ENCODE peak calls at places on chromosomes 6 and 20, in ten cellular contexts. R, I, K, E, P, J, A, G, H and N are unnamed samples.

GRCh38 chr6:144955392-144955791 is 670.3 kb downstream of the UTRN start:
- DNase-seq in R (no peak), I (no peak), K (no peak), E (no peak), P (no peak), J (no peak), A (no peak), G (no peak), H (no peak), N (no peak)

GRCh38 chr20:63572788-63573738 is 976 bp downstream of the HELZ2 start:
- DNase-seq in R (no peak), I (no peak), K (no peak), E (no peak), P (no peak), J (peak), A (no peak), G (no peak), H (no peak), N (no peak)

GRCh38 chr20:62642666-62643520 is 590 bp downstream of the SLCO4A1 start:
- DNase-seq in R (peak), I (no peak), K (peak), E (no peak), P (peak), J (no peak), A (no peak), G (peak), H (peak), N (peak)

GRCh38 chr6:158909938-158910337 is 90.1 kb downstream of the RSPH3 start:
- DNase-seq in R (no peak), I (no peak), K (no peak), E (no peak), P (no peak), J (no peak), A (no peak), G (no peak), H (no peak), N (no peak)

GRCh38 chr6:21305827-21306469 is 287.6 kb upstream of the SOX4 start:
- DNase-seq in R (no peak), I (peak), K (peak), E (no peak), P (peak), J (no peak), A (peak), G (no peak), H (peak), N (no peak)

GRCh38 chr20:6430381-6430780 is 307.6 kb upstream of the FERMT1 start:
- DNase-seq in R (no peak), I (no peak), K (no peak), E (no peak), P (no peak), J (no peak), A (no peak), G (no peak), H (no peak), N (no peak)

GRCh38 chr6:147161974-147162495 is 42.2 kb upstream of the STXBP5 start:
- DNase-seq in R (no peak), I (no peak), K (peak), E (no peak), P (peak), J (no peak), A (no peak), G (no peak), H (peak), N (no peak)

GRCh38 chr6:170150590-170150945 is 140.3 kb downstream of the DLL1 start:
- DNase-seq in R (no peak), I (no peak), K (no peak), E (no peak), P (no peak), J (no peak), A (no peak), G (no peak), H (no peak), N (no peak)

GRCh38 chr6:33091957-33092356 is 16.2 kb downstream of the HLA-DPB1 start:
- DNase-seq in R (peak), I (no peak), K (no peak), E (no peak), P (no peak), J (peak), A (no peak), G (peak), H (no peak), N (peak)

GRCh38 chr6:167669553-167669849 is 157.2 kb upstream of the AFDN start:
- DNase-seq in R (no peak), I (no peak), K (no peak), E (no peak), P (no peak), J (no peak), A (no peak), G (no peak), H (no peak), N (no peak)

GRCh38 chr20:63255911-63256704 is 1.8 kb upstream of the NKAIN4 start:
- DNase-seq in R (no peak), I (no peak), K (no peak), E (no peak), P (no peak), J (no peak), A (no peak), G (no peak), H (no peak), N (no peak)

GRCh38 chr6:145963216-145964068 is 716 bp downstream of the SHPRH start:
- DNase-seq in R (peak), I (no peak), K (peak), E (no peak), P (peak), J (peak), A (no peak), G (peak), H (peak), N (peak)

GRCh38 chr20:45100563-45101245 is at the start of gene KCNS1:
- DNase-seq in R (no peak), I (no peak), K (no peak), E (no peak), P (no peak), J (peak), A (no peak), G (peak), H (no peak), N (peak)

GRCh38 chr20:45095753-45096371 is 5.1 kb downstream of the KCNS1 start:
- DNase-seq in R (peak), I (no peak), K (peak), E (peak), P (peak), J (peak), A (no peak), G (peak), H (peak), N (peak)

GRCh38 chr20:45097485-45098095 is 3.3 kb downstream of the KCNS1 start:
- DNase-seq in R (peak), I (no peak), K (no peak), E (no peak), P (peak), J (peak), A (no peak), G (no peak), H (peak), N (peak)

GRCh38 chr20:45096781-45097180 is 4.1 kb downstream of the KCNS1 start:
- DNase-seq in R (no peak), I (no peak), K (no peak), E (no peak), P (no peak), J (no peak), A (no peak), G (no peak), H (no peak), N (no peak)

DNA sequence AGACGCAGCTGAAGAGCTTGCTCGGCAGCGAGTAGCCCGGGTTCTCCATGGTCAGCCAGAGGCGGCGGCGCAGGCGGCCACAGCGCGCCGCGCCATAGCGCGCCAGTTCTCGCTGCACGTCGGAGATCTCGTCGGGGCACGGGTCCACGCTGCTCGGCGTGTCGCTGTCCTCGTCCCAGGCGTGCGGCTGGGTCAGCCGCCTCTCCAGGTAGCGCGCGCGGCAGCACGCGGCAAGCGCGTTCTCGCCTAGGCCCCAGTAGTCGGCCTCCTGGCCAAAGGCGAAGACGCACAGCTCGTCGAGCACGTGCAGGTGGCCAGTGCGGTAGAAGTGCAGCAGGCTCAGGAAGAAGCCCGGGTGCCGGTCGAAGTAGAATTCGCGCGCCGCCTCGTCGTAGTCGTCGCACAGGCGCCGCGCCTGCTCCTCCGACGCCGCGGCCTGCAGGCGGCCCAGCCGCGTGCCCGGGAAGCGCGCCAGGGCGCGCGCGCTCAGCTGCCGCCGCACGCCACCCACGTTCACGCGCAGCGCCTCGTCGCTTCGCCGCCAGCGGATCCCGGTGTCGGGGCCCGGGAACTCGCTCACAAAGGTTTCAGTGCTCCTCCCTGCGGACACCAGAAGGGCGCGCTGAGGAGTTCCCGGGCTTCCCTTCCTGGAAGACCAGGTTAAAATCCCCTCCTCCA is 2.7 kb downstream of the KCNS1 start:
- DNase-seq in R (no peak), I (no peak), K (peak), E (no peak), P (peak), J (peak), A (no peak), G (peak), H (no peak), N (peak)
- TF ChIP-seq CTCF in R (no peak), I (peak), K (peak), E (no peak), P (no peak), J (no peak), A (peak), G (no peak), H (peak), N (no peak)

DNA sequence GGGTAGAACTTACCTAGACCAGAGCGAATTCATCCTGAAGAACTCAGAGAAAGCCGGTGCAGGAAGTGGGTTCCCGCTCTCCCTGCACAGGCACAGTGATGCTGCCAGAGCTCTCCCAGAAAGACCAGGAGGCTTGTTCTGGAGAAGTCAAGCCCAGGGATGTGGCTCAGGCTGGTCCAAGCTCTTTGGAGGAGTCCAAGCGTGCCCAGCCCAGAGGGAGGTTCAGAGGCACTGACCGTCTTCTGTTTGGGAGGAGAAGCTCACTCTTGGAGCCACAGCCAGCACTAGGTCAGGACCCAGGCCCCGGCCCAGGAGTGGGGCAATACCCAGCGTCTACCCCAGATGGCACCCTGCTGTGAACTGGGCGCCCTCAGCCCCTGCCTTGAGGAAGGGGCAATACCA is 1.5 kb upstream of the PMEPA1 start:
- DNase-seq in R (no peak), I (no peak), K (no peak), E (no peak), P (no peak), J (no peak), A (no peak), G (no peak), H (no peak), N (no peak)
- TF ChIP-seq CTCF in R (no peak), I (no peak), K (no peak), E (no peak), P (no peak), J (no peak), A (peak), G (no peak), H (no peak), N (no peak)

GRCh38 chr6:98841114-98841513 is 6.7 kb downstream of the POU3F2 start:
- DNase-seq in R (no peak), I (no peak), K (no peak), E (no peak), P (no peak), J (no peak), A (no peak), G (no peak), H (no peak), N (no peak)

GRCh38 chr6:98840385-98840784 is 6.0 kb downstream of the POU3F2 start:
- DNase-seq in R (no peak), I (no peak), K (no peak), E (no peak), P (no peak), J (no peak), A (no peak), G (no peak), H (no peak), N (no peak)

GRCh38 chr6:98838027-98838426 is 3.7 kb downstream of the POU3F2 start:
- DNase-seq in R (no peak), I (no peak), K (no peak), E (no peak), P (no peak), J (no peak), A (no peak), G (no peak), H (no peak), N (no peak)

GRCh38 chr6:98841589-98842488 is 7.5 kb downstream of the POU3F2 start:
- DNase-seq in R (no peak), I (no peak), K (no peak), E (no peak), P (no peak), J (no peak), A (no peak), G (no peak), H (no peak), N (no peak)

GRCh38 chr6:98839788-98840361 is 5.5 kb downstream of the POU3F2 start:
- DNase-seq in R (no peak), I (no peak), K (peak), E (no peak), P (peak), J (peak), A (no peak), G (no peak), H (peak), N (no peak)
- TF ChIP-seq CTCF in R (peak), I (peak), K (peak), E (peak), P (peak), J (no peak), A (peak), G (peak), H (peak), N (peak)

DNA sequence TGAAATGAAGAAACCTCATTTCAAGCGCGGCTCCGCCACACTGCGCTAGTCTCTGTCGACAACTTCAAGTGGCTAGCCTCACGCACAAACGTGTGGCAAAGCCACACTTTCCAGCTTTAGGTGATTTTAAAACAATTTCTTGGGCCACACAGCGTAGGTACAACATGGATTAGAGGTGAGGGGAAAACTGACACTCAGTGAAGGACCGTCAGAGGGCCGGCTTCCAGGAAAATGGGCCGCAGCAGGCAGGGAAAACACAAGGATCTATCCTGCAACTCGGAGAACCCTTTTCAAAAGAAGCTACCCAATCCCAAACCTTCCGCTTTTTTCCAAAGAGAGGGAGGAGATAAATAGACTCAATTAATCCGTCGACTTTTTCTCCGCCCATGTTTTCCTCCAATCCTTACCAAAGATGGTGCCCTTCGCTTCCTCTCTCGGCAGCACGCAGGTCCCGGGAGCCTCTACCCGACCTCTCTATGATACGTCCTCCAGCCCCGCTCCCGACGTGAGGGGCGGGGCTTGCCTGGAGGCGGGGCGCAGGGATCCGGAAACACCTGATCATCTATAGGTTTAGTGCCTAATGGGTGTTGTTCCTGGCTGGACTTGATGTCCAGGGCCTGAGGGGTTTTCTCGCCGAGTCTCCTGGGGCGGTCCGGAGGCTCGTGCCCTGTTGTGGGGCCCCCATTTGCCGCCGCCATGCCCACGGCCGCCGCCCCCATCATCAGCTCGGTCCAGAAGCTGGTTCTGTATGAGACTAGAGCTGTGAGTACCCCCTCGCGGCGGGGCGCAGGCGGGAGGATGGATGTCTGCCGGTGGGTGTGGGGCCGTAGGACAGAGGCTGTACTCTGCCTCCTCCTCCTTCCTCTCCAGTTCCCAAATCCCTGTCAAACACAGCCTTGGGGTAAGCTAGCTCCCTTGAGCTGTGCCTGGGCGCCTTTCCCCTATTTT is at the start of the genes AK9 and FIG4:
- DNase-seq in R (peak), I (peak), K (peak), E (peak), P (peak), J (peak), A (peak), G (peak), H (peak), N (peak)
- TF ChIP-seq CTCF in R (peak), I (peak), K (peak), E (peak), P (no peak), J (no peak), A (peak), G (no peak), H (peak), N (peak)

DNA sequence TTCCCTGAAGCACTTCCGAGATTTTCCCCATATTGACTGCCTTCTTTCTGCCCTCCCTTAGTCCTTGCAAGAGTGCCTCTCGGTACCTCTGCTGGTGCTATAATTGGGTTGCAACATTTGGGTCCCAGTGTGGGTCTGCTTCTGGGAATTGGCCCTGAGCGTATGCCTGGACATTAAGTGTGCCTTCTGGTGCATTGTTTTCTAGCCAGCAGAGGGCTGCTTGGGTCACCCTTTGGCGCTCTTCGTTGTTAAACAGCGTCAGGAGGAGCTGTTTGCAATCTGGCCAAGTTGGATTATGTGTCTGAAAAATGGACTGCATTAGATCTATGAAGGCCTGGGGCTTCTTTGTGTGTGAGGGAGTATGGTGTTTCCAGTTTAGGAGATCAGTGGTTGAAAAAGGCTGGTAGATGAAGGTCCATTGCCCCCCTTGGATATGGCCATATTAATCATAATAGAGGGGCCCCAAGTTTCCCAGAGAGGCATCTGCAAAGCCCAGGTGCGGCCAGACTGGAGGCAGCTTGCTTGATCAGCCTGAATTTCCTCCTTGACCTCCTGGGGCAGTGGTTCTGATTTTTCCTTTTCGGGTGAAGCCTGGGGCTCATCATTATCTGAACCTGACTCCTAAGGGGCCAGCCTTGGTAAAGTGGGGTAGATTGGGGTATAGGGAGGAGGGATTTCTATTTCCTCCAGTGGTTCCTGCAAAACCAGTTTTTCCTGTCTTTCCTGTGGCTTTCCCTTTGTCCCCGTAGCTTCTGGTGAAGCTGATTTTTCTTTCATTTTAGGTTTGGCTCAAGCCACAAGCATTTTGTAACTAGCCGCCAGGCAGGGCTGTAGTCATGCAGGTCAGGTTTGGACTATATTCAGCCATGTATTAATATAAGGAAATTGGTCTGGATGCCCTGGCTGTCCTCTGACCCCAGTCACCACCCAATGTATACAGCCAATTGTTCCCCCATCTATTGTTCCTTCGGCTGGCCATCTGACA is 85.4 kb upstream of the GPR6 start:
- DNase-seq in R (no peak), I (no peak), K (no peak), E (no peak), P (peak), J (no peak), A (no peak), G (no peak), H (no peak), N (no peak)
- TF ChIP-seq CTCF in R (no peak), I (no peak), K (no peak), E (no peak), P (no peak), J (no peak), A (no peak), G (no peak), H (no peak), N (no peak)

GRCh38 chr20:35315199-35316020 is 23.2 kb upstream of the FAM83C start:
- DNase-seq in R (no peak), I (no peak), K (no peak), E (no peak), P (peak), J (no peak), A (no peak), G (no peak), H (peak), N (no peak)

GRCh38 chr20:35311409-35311808 is 19.2 kb upstream of the FAM83C start:
- DNase-seq in R (no peak), I (no peak), K (no peak), E (peak), P (peak), J (no peak), A (peak), G (no peak), H (peak), N (no peak)

GRCh38 chr20:35314460-35315198 is 22.4 kb upstream of the FAM83C start:
- DNase-seq in R (no peak), I (no peak), K (no peak), E (no peak), P (peak), J (no peak), A (no peak), G (no peak), H (no peak), N (no peak)

GRCh38 chr20:35311822-35312221 is 19.6 kb upstream of the FAM83C start:
- DNase-seq in R (no peak), I (no peak), K (no peak), E (no peak), P (no peak), J (no peak), A (no peak), G (no peak), H (no peak), N (no peak)

DNA sequence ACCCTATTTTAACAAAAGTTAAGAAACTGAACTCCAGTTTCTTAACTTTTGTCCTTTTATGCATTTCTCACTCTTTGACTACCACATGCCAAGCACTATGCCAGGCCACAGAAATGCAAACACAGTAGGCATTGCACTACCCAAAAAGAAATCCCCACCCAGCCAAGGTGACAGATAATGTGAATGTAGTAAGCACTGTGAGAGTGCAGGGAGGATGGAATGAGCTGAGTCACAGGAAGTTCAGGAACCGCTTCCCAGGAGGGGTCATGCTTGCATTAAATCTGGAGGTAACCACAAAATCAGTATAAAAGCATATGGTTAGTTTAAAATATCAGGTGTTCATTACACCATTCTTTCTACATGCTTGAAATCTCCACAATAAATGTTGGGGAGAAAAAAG is 20.1 kb upstream of the FAM83C start:
- DNase-seq in R (no peak), I (peak), K (peak), E (peak), P (peak), J (no peak), A (peak), G (no peak), H (peak), N (no peak)
- TF ChIP-seq CTCF in R (no peak), I (no peak), K (no peak), E (no peak), P (no peak), J (no peak), A (no peak), G (no peak), H (no peak), N (no peak)